ENCODE peak calls at places on chromosomes 2 and 18, in ten cellular contexts. O is GM06990, A is kidney, K is neural progenitor cell, Z is bronchial epithelial cell, W is SK-N-SH, G is upper lobe of right lung, U is hepatocyte, X is brain microvascular endothelial cell, F is neural crest cell. M is an unnamed sample.

GRCh38 chr2:238263204-238264071 is 23.6 kb upstream of the HES6 start:
- DNase-seq in O (no peak), A (peak), K (peak), Z (peak), W (peak), G (peak), U (peak), X (peak), F (peak), M (peak)

GRCh38 chr2:149330127-149331022 is at the start of gene LYPD6:
- DNase-seq in O (peak), A (peak), K (peak), Z (peak), W (peak), G (peak), U (peak), X (peak), F (peak), M (peak)

GRCh38 chr18:55552498-55553189 is 35.3 kb downstream of the TCF4 start:
- DNase-seq in O (no peak), A (no peak), K (no peak), Z (no peak), W (no peak), G (no peak), U (no peak), X (no peak), F (no peak), M (no peak)

GRCh38 chr2:224242543-224242942 is 159.4 kb downstream of the FAM124B start:
- DNase-seq in O (no peak), A (no peak), K (no peak), Z (no peak), W (no peak), G (no peak), U (peak), X (no peak), F (no peak), M (no peak)

GRCh38 chr2:85705680-85706039 is 11.5 kb downstream of the GNLY start:
- DNase-seq in O (no peak), A (no peak), K (no peak), Z (peak), W (no peak), G (no peak), U (peak), X (peak), F (no peak), M (no peak)

GRCh38 chr2:43184339-43184895 is 42.0 kb downstream of the ZFP36L2 start:
- DNase-seq in O (no peak), A (no peak), K (no peak), Z (peak), W (no peak), G (no peak), U (peak), X (peak), F (no peak), M (no peak)

GRCh38 chr2:140338827-140339226 is 1558.6 kb upstream of the NXPH2 start:
- DNase-seq in O (no peak), A (no peak), K (no peak), Z (no peak), W (no peak), G (no peak), U (no peak), X (no peak), F (no peak), M (no peak)

GRCh38 chr2:121076885-121077549 is 208.0 kb downstream of the TFCP2L1 start:
- DNase-seq in O (peak), A (no peak), K (peak), Z (peak), W (peak), G (peak), U (peak), X (peak), F (peak), M (peak)

GRCh38 chr2:177506998-177507397 is 114.4 kb downstream of the AGPS start:
- DNase-seq in O (no peak), A (no peak), K (no peak), Z (no peak), W (no peak), G (no peak), U (no peak), X (no peak), F (no peak), M (no peak)

GRCh38 chr2:59726226-59726800 is 827.1 kb downstream of the BCL11A start:
- DNase-seq in O (no peak), A (no peak), K (peak), Z (no peak), W (no peak), G (no peak), U (no peak), X (no peak), F (no peak), M (no peak)

GRCh38 chr18:11553098-11553940 is 56.1 kb upstream of the SLC35G4 start:
- DNase-seq in O (no peak), A (no peak), K (peak), Z (peak), W (peak), G (no peak), U (peak), X (peak), F (peak), M (peak)

GRCh38 chr18:48228301-48228715 is 180.9 kb downstream of the ZBTB7C start:
- DNase-seq in O (no peak), A (peak), K (no peak), Z (peak), W (peak), G (peak), U (no peak), X (no peak), F (no peak), M (no peak)

GRCh38 chr2:48532174-48532573 is 2.2 kb downstream of the STON1 start:
- DNase-seq in O (no peak), A (no peak), K (no peak), Z (no peak), W (no peak), G (no peak), U (no peak), X (no peak), F (no peak), M (no peak)

GRCh38 chr2:15560988-15561573 is at the start of gene NBAS:
- DNase-seq in O (peak), A (peak), K (peak), Z (peak), W (peak), G (peak), U (peak), X (peak), F (peak), M (peak)

GRCh38 chr2:143171817-143172216 is 42.6 kb downstream of the ARHGAP15 start:
- DNase-seq in O (no peak), A (no peak), K (peak), Z (peak), W (no peak), G (no peak), U (peak), X (no peak), F (no peak), M (no peak)

GRCh38 chr2:65392609-65393008 is 39.8 kb downstream of the SPRED2 start:
- DNase-seq in O (no peak), A (no peak), K (no peak), Z (no peak), W (no peak), G (no peak), U (no peak), X (no peak), F (no peak), M (no peak)

GRCh38 chr2:43110442-43110871 is 115.9 kb downstream of the ZFP36L2 start:
- DNase-seq in O (no peak), A (no peak), K (peak), Z (no peak), W (no peak), G (no peak), U (peak), X (peak), F (no peak), M (no peak)

GRCh38 chr18:37588289-37588688 is 22.7 kb upstream of the CELF4 start:
- DNase-seq in O (no peak), A (no peak), K (no peak), Z (no peak), W (no peak), G (no peak), U (no peak), X (no peak), F (no peak), M (no peak)

GRCh38 chr2:98730053-98730850 is 680 bp downstream of the MGAT4A start:
- DNase-seq in O (no peak), A (peak), K (peak), Z (no peak), W (peak), G (peak), U (peak), X (no peak), F (peak), M (peak)

GRCh38 chr2:167294031-167294774 is 405.9 kb downstream of the XIRP2 start:
- DNase-seq in O (peak), A (peak), K (peak), Z (peak), W (peak), G (peak), U (peak), X (peak), F (peak), M (peak)

GRCh38 chr2:43227830-43228280 is 1.4 kb upstream of the ZFP36L2 start:
- DNase-seq in O (no peak), A (no peak), K (no peak), Z (no peak), W (no peak), G (no peak), U (no peak), X (peak), F (no peak), M (no peak)

GRCh38 chr2:176924909-176925548 is 287.6 kb upstream of the HNRNPA3 start:
- DNase-seq in O (no peak), A (no peak), K (no peak), Z (no peak), W (no peak), G (no peak), U (no peak), X (no peak), F (no peak), M (no peak)

GRCh38 chr2:191758420-191759199 is 80.7 kb downstream of the NABP1 start:
- DNase-seq in O (peak), A (no peak), K (peak), Z (peak), W (peak), G (peak), U (peak), X (peak), F (peak), M (no peak)

GRCh38 chr2:75540994-75541393 is 19.7 kb downstream of the EVA1A start:
- DNase-seq in O (no peak), A (no peak), K (no peak), Z (no peak), W (no peak), G (no peak), U (no peak), X (no peak), F (no peak), M (no peak)

GRCh38 chr2:102350118-102350793 is 5.3 kb upstream of the IL18R1 start:
- DNase-seq in O (no peak), A (no peak), K (no peak), Z (no peak), W (no peak), G (no peak), U (no peak), X (no peak), F (no peak), M (no peak)

GRCh38 chr2:1743396-1744150 is 742 bp downstream of the PXDN start:
- DNase-seq in O (no peak), A (peak), K (peak), Z (no peak), W (peak), G (peak), U (peak), X (no peak), F (peak), M (peak)

GRCh38 chr2:240595381-240596079 is 9.0 kb downstream of the CAPN10 start:
- DNase-seq in O (no peak), A (peak), K (peak), Z (no peak), W (peak), G (peak), U (no peak), X (peak), F (peak), M (no peak)
- TF ChIP-seq CTCF in O (peak), A (no peak), K (peak), Z (peak), W (peak), G (no peak), U (peak), X (peak), F (peak), M (peak)

DNA sequence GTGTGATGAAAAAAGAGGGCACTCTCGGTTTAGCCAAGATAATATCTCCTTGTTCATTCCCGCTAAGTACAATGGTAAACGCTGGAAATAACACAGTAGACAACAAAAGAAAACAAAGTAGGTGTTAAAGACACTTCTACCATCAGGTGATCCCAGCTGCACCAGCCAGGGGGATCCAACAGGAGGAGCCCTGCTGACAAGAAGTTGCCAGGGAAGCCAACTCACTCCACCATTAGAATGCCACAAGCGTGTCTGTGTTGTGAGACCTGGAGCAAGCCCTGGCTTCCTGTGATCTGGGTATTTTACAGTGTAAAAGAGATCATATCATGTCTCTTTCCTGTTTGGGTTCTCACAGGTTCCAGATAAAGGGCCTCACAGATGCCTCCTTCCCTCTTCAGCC is 117.0 kb downstream of the GRB14 start:
- DNase-seq in O (no peak), A (no peak), K (peak), Z (peak), W (no peak), G (no peak), U (peak), X (no peak), F (no peak), M (no peak)
- TF ChIP-seq CTCF in O (no peak), A (peak), K (peak), Z (peak), W (peak), G (peak), U (peak), X (peak), F (peak), M (peak)

DNA sequence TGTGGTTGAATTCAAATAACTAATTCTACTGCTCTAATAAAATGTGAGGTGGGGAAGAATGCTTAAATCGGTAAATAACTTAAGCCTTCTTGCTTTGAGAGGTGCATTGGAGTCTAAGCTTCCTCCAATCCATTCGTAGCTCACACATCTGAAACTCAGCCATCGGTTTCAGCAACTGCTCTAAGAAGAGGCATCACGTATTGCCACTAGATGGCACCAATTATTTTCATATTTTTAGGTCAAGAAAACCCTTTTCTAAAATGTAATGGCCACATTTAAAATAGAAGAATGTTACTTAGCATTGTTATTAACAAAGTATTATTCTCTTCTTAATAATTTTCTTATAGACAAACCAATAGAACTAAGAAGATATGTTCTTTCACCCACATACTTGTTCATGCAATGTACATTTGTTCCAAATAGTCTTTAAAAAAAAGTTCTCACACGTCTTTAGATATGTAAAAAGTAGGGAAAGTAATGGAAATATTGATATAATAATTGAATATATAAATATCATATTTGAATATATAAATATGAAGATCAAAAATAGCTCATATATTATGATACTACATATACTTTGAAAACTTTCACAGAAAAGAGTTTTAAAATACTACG is 229.8 kb downstream of the CCDC178 start:
- DNase-seq in O (no peak), A (no peak), K (peak), Z (peak), W (peak), G (no peak), U (peak), X (peak), F (no peak), M (no peak)
- TF ChIP-seq CTCF in O (peak), A (peak), K (peak), Z (peak), W (peak), G (peak), U (peak), X (peak), F (peak), M (peak)

GRCh38 chr2:26395394-26395793 is 6.3 kb upstream of the DRC1 start:
- DNase-seq in O (no peak), A (no peak), K (no peak), Z (no peak), W (peak), G (no peak), U (no peak), X (no peak), F (no peak), M (no peak)
- TF ChIP-seq CTCF in O (no peak), A (no peak), K (no peak), Z (no peak), W (no peak), G (no peak), U (no peak), X (no peak), F (no peak), M (no peak)

DNA sequence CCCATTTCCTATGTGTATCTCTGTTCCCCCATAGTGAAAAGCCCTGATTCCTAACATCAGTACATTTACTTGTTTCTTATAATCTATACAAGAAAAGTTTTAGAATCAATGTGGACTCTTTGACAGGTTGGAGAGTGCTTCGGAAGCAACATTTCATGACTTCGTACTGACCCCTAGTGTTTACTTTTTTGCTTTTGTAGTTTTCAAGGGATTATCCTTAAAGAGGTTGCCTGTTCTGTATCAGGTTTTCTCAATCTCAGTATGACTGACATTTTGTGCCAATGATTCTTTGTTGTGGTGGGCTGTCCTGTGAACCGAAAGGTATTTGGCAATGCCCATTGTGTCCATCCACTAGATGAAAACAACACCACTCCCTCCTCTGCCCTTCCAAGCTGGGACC is 43.3 kb upstream of the SERPINB2 start:
- DNase-seq in O (no peak), A (no peak), K (peak), Z (peak), W (no peak), G (no peak), U (peak), X (peak), F (no peak), M (no peak)
- TF ChIP-seq CTCF in O (peak), A (peak), K (peak), Z (peak), W (peak), G (peak), U (peak), X (peak), F (peak), M (peak)

GRCh38 chr2:159088906-159089305 is 120.5 kb downstream of the TANC1 start:
- DNase-seq in O (no peak), A (no peak), K (peak), Z (no peak), W (peak), G (no peak), U (no peak), X (no peak), F (no peak), M (no peak)
- TF ChIP-seq CTCF in O (no peak), A (no peak), K (peak), Z (no peak), W (no peak), G (no peak), U (peak), X (peak), F (no peak), M (peak)

DNA sequence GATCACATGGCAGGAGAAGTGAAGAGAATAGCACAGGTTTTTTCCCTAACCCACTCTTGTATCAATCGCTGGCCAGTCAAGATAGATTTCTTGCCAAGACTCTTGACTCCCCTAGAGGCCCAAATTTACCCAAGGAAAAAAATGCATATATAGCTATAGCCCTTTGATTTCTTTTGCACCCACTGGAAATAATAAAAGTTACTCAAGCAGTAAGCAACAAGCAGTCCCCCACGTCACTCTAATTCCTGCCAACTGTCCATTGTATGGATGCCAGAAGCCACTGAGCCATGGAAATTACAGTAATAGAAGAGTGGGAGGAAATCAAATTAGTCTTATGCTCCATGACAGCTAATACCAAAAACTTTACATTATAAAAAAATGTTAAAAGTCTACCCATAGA is 125.3 kb upstream of the SLC39A10 start:
- DNase-seq in O (no peak), A (no peak), K (no peak), Z (no peak), W (no peak), G (no peak), U (no peak), X (no peak), F (no peak), M (no peak)
- TF ChIP-seq CTCF in O (no peak), A (no peak), K (no peak), Z (no peak), W (no peak), G (no peak), U (no peak), X (no peak), F (no peak), M (no peak)

DNA sequence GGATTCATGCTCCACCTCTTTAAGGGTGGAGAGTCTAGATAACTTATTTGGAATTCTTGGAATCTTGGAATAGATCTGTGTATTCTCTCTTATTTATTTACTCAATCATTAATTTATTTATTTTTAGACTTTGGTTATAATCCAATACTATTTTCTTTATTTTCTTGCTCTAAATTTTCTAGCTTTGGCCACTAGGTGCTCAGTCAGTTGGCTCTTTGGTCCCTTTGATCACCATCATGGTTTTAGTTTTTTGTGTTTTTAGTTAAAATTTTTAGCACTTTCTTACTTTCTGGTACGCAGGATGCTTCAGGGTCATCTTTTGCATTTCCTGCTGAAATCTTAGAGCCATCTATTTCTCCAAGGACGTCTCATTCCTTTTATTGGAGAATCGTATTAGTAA is 5.2 kb upstream of the PLEK start:
- DNase-seq in O (no peak), A (no peak), K (no peak), Z (no peak), W (no peak), G (no peak), U (no peak), X (no peak), F (no peak), M (no peak)
- TF ChIP-seq CTCF in O (peak), A (no peak), K (no peak), Z (no peak), W (peak), G (no peak), U (no peak), X (peak), F (peak), M (peak)

M was measured in progenitor cell of endocrine pancreas.